ENCODE peak calls at places on chromosomes 5 and 9, in eight cellular contexts. G, M, B, R, Y, P, E and T are unnamed samples.

GRCh38 chr5:79774171-79774854 is 84.7 kb downstream of the CMYA5 start:
- DNase-seq in R (no peak), M (peak; percentile 79), E (no peak), Y (no peak), B (no peak), P (peak; percentile 15), G (peak; percentile 63), T (no peak)

GRCh38 chr5:173187054-173187743 is 42.9 kb downstream of the BNIP1 start:
- DNase-seq in B (no peak), M (peak; percentile 15), P (no peak), G (peak; percentile 18), Y (no peak), R (no peak), E (no peak), T (no peak)

GRCh38 chr5:57335092-57335491 is 147.5 kb downstream of the ACTBL2 start:
- DNase-seq in G (no peak), B (no peak), M (peak; percentile 28), E (no peak), P (peak; percentile 70), Y (no peak), R (no peak), T (no peak)

GRCh38 chr9:91033802-91034201 is 232.2 kb downstream of the SYK start:
- DNase-seq in R (no peak), E (no peak), G (peak; percentile 13), P (no peak), M (peak; percentile 13), B (no peak), Y (no peak), T (no peak)

GRCh38 chr5:9174446-9174845 is 371.4 kb downstream of the SEMA5A start:
- DNase-seq in Y (no peak), M (no peak), R (no peak), B (peak; percentile 39), E (no peak), P (no peak), G (no peak), T (no peak)

GRCh38 chr9:16335788-16336580 is 534.5 kb downstream of the BNC2 start:
- DNase-seq in G (no peak), R (no peak), P (peak; percentile 95), M (no peak), E (no peak), B (peak; percentile 94), Y (peak; percentile 92), T (peak; percentile 81)

GRCh38 chr9:133386338-133386737 is 10.2 kb downstream of the STKLD1 start:
- DNase-seq in B (no peak), G (no peak), P (no peak), M (peak; percentile 43), Y (no peak), R (no peak), E (no peak), T (no peak)

GRCh38 chr9:114396558-114397218 is 8.9 kb upstream of the AKNA start:
- DNase-seq in E (no peak), G (peak; percentile 24), P (no peak), B (no peak), M (peak; percentile 38), Y (peak; percentile 78), R (no peak), T (no peak)

GRCh38 chr5:175263776-175264175 is 180.2 kb downstream of the DRD1 start:
- DNase-seq in M (no peak), G (no peak), E (no peak), P (no peak), Y (no peak), R (no peak), B (no peak), T (no peak)

GRCh38 chr9:116817762-116818161 is 130.7 kb downstream of the TRIM32 start:
- DNase-seq in P (no peak), E (no peak), M (no peak), R (no peak), G (no peak), Y (no peak), B (no peak), T (no peak)

GRCh38 chr5:61327761-61328753 is 4.0 kb upstream of the ZSWIM6 start:
- DNase-seq in G (no peak), E (peak; percentile 48), R (no peak), B (no peak), P (peak; percentile 56), Y (no peak), M (peak; percentile 56), T (no peak)

GRCh38 chr9:76592105-76593010 is 133.4 kb downstream of the GCNT1 start:
- DNase-seq in Y (no peak), M (no peak), P (no peak), B (no peak), G (no peak), E (no peak), R (no peak), T (no peak)

GRCh38 chr5:132651838-132652476 is 6.0 kb upstream of the IL13 start:
- DNase-seq in B (peak; percentile 55), R (peak; percentile 46), M (no peak), Y (no peak), G (no peak), E (no peak), P (no peak), T (no peak)

GRCh38 chr5:132268698-132269551 is 11.4 kb downstream of the PDLIM4 start:
- DNase-seq in R (no peak), G (no peak), B (peak; percentile 86), P (no peak), Y (no peak), E (peak; percentile 55), M (no peak), T (no peak)

GRCh38 chr9:82140471-82140870 is 151.9 kb downstream of the SPATA31D1 start:
- DNase-seq in R (no peak), Y (no peak), M (no peak), B (no peak), P (no peak), E (no peak), G (no peak), T (no peak)

GRCh38 chr9:122228191-122228905 is 409 bp downstream of the LHX6 start:
- DNase-seq in B (no peak), M (no peak), E (no peak), G (no peak), R (no peak), P (no peak), Y (no peak), T (no peak)

GRCh38 chr5:568061-568781 is 43.9 kb upstream of the CEP72 start:
- DNase-seq in G (no peak), Y (no peak), B (no peak), E (no peak), R (no peak), P (no peak), M (no peak), T (no peak)

GRCh38 chr5:159263569-159263905 is 447 bp downstream of the UBLCP1 start:
- DNase-seq in Y (no peak), M (no peak), E (no peak), R (no peak), B (no peak), G (no peak), P (no peak), T (no peak)

GRCh38 chr9:126707083-126707482 is 93.4 kb downstream of the LMX1B start:
- DNase-seq in B (no peak), M (no peak), G (no peak), E (no peak), P (no peak), R (no peak), Y (no peak), T (no peak)

GRCh38 chr5:157309796-157310195 is 43.9 kb downstream of the CYFIP2 start:
- DNase-seq in Y (no peak), M (no peak), E (no peak), P (no peak), R (no peak), G (no peak), B (no peak), T (no peak)

GRCh38 chr9:128685636-128686489 is 3.2 kb upstream of the SET start:
- DNase-seq in R (peak; percentile 54), B (no peak), M (no peak), G (no peak), E (no peak), P (no peak), Y (no peak), T (no peak)

GRCh38 chr9:95875305-95876137 is at the start of gene ERCC6L2:
- DNase-seq in G (peak; percentile 92), M (peak; percentile 98), P (peak; percentile 88), E (peak; percentile 93), Y (peak; percentile 94), B (peak; percentile 98), R (peak; percentile 94), T (peak; percentile 96)
- TF ChIP-seq POLR2A in G (peak; percentile 97), M (peak; percentile 95), P (peak; percentile 62), E (peak; percentile 96), Y (peak; percentile 61), B (no peak), R (no peak), T (peak; percentile 80)

DNA sequence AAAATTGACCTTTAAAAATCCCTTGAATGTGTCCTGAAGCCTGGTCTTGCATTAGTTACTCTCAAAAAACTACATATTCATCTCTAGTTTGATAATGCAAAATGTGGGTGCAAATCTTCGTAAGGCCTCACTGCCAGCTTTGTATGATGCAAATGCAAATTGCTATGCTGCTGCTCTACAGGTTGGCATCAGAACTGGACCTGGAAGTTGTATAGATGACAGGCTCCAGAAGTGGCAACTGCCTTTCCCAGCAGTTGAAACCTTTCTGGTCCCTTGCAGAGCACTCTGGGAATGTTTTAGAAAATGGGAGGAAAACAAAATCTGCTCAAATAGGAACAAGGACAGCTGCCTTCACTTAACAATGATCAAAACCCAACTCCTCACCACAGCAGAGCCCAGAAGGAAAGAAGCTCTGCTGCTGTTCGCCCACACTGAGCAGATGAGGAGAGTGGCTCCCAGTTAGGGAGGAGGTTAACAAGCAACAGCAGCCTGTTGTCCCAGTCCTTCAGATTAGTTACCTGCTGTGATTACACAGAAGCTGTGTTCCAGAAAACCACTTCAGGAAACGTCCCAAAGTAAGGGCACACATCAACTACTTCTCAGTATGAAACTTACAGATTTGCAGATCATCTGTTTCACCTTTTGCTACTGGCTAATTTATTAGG is 93.5 kb downstream of the PLPP1 start:
- DNase-seq in B (no peak), G (no peak), R (no peak), M (no peak), Y (no peak), E (no peak), P (no peak), T (no peak)
- H3K27ac ChIP-seq in B (peak overlapping the region; percentile 88), G (no peak overlapping the region), R (no peak overlapping the region), M (no peak overlapping the region), Y (no peak overlapping the region), E (no peak overlapping the region), P (peak overlapping the region; percentile 22), T (peak overlapping the region; percentile 86)

DNA sequence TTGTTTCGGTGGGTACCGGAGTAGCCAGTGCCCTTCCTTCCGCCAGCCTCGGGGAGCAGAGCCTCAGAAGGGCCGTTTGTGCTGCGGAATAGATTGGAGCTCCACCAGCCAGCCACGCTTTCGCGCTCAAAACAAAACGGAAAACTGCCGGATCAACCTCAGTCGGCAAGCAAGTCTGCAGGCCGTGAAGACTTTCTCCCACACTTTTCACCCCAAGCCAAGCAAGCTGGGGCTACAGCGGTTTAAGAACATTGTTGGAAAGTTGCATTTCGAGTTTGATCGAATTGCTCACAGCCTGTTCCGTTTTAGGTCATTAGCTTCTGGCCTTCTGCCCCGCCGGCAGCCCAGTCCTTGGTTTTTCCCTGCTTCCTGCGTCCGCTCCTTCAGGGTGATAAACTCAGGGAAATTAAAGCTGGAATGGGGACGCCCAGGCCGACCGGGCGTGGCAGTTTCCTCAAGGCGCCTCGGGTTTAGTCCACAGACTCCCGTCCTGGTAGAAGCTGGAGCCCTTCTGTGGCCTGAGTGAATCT is 828 bp upstream of the CCNO start:
- DNase-seq in R (peak; percentile 63), Y (peak; percentile 25), E (no peak), P (no peak), M (no peak), G (no peak), B (peak; percentile 79), T (no peak)
- TF ChIP-seq EP300 in R (no peak), Y (no peak), E (no peak), P (no peak), M (no peak), G (no peak), B (no peak), T (peak; percentile 8)

GRCh38 chr5:138213161-138214029 is at the start of gene CDC23:
- DNase-seq in E (peak; percentile 94), R (peak; percentile 92), B (peak; percentile 98), Y (peak; percentile 86), M (peak; percentile 99), P (peak; percentile 100), G (peak; percentile 99), T (peak; percentile 80)
- TF ChIP-seq POLR2A in E (peak; percentile 93), R (no peak), B (no peak), Y (peak; percentile 31), M (peak; percentile 89), P (peak; percentile 60), G (peak; percentile 96), T (peak; percentile 63)